ENCODE peak calls at places on chromosomes 7 and 10, in six cellular contexts. C is WTC11; O is stimulated activated CD4-positive, alpha-beta T cell treated with anti-CD3 and anti-CD28 coated beads, Interleukin-4, amount 100 ng/mL, for 4 hours; S is frontal cortex; E is NCI-H2029 treated with DMSO at 0.1 percent for 48 hours; J is AG08396. N is an unnamed sample.

GRCh38 chr10:90318659-90319058 is 539.2 kb downstream of the HTR7 start:
- DNase-seq in S (no peak), C (no peak), J (no peak), E (no peak), O (no peak), N (no peak)

GRCh38 chr7:134787064-134787463 is 7.6 kb downstream of the CALD1 start:
- DNase-seq in E (no peak), C (no peak), O (no peak), S (no peak), J (no peak), N (no peak)

GRCh38 chr10:77881222-77881621 is 45.3 kb downstream of the DLG5 start:
- DNase-seq in O (no peak), S (no peak), E (no peak), C (no peak), J (no peak), N (no peak)

GRCh38 chr7:122166260-122166659 is 22.2 kb upstream of the AASS start:
- DNase-seq in E (no peak), O (no peak), S (no peak), C (no peak), J (no peak), N (no peak)

GRCh38 chr10:122130474-122131110 is 140.5 kb upstream of the BTBD16 start:
- DNase-seq in S (no peak), E (no peak), J (no peak), O (no peak), C (no peak), N (no peak)

GRCh38 chr10:5906651-5907050 is 16.6 kb downstream of the FBH1 start:
- DNase-seq in C (no peak), J (no peak), O (no peak), S (no peak), E (no peak), N (no peak)

GRCh38 chr7:42661312-42661711 is 250.6 kb downstream of the C7orf25 start:
- DNase-seq in S (no peak), O (no peak), J (no peak), E (no peak), C (no peak), N (peak)

GRCh38 chr7:43658718-43659548 is 70.4 kb downstream of the COA1 start:
- DNase-seq in E (no peak), S (no peak), J (peak), O (no peak), C (no peak), N (no peak)

GRCh38 chr10:29648114-29648982 is 13.6 kb upstream of the SVIL start:
- DNase-seq in S (no peak), O (peak), C (no peak), E (no peak), J (no peak), N (no peak)

GRCh38 chr10:63478564-63478963 is 12.8 kb upstream of the JMJD1C start:
- DNase-seq in S (no peak), J (no peak), C (peak), E (no peak), O (no peak), N (no peak)

GRCh38 chr7:22653981-22654380 is 73.0 kb upstream of the IL6 start:
- DNase-seq in S (no peak), E (peak), O (no peak), C (no peak), J (no peak), N (no peak)

GRCh38 chr7:1220958-1221745 is 11.5 kb upstream of the UNCX start:
- DNase-seq in O (no peak), S (no peak), C (no peak), J (no peak), E (no peak), N (no peak)

GRCh38 chr7:26436996-26437547 is 145.4 kb downstream of the SNX10 start:
- DNase-seq in J (no peak), S (no peak), O (no peak), E (no peak), C (no peak), N (no peak)

N was measured in Caki2.